ENCODE peak calls at places on chromosomes 2 and 18, in ten cellular contexts. W is HCT116, N is psoas muscle, A is IMR-90, H is hepatocyte, J is endothelial cell of umbilical vein, F is Panc1, G is A549, V is uterus, P is fibroblast of mammary gland. Z is an unnamed sample.

GRCh38 chr18:24319757-24320156 is 77.9 kb downstream of the OSBPL1A start:
- DNase-seq in W (no peak), N (no peak), A (no peak), H (no peak), J (peak), F (no peak), G (no peak), V (no peak), P (no peak), Z (no peak)

GRCh38 chr18:43539862-43540261 is 262.6 kb upstream of the SYT4 start:
- DNase-seq in W (no peak), N (no peak), A (no peak), H (no peak), J (no peak), F (no peak), G (no peak), V (no peak), P (peak), Z (no peak)

GRCh38 chr2:121469361-121469760 is 61.3 kb upstream of the RNU4ATAC start:
- DNase-seq in W (no peak), N (no peak), A (no peak), H (peak), J (no peak), F (no peak), G (no peak), V (no peak), P (no peak), Z (no peak)

GRCh38 chr2:16183345-16183744 is 243.0 kb downstream of the MYCN start:
- DNase-seq in W (no peak), N (no peak), A (no peak), H (no peak), J (no peak), F (no peak), G (no peak), V (no peak), P (no peak), Z (no peak)

GRCh38 chr18:24544141-24544498 is 83.7 kb downstream of the HRH4 start:
- DNase-seq in W (peak), N (no peak), A (peak), H (peak), J (peak), F (no peak), G (peak), V (no peak), P (peak), Z (no peak)

GRCh38 chr2:108217211-108217610 is 22.6 kb upstream of the SULT1C3 start:
- DNase-seq in W (no peak), N (no peak), A (peak), H (no peak), J (no peak), F (no peak), G (no peak), V (no peak), P (peak), Z (no peak)

GRCh38 chr2:60947056-60947455 is 65.7 kb downstream of the REL start:
- DNase-seq in W (no peak), N (no peak), A (no peak), H (no peak), J (peak), F (no peak), G (no peak), V (no peak), P (no peak), Z (no peak)

GRCh38 chr2:40348665-40349064 is 103.2 kb downstream of the SLC8A1 start:
- DNase-seq in W (no peak), N (no peak), A (peak), H (no peak), J (no peak), F (no peak), G (no peak), V (no peak), P (peak), Z (peak)

GRCh38 chr2:10079192-10079930 is 850 bp downstream of the CYS1 start:
- DNase-seq in W (no peak), N (peak), A (peak), H (peak), J (no peak), F (no peak), G (peak), V (peak), P (peak), Z (no peak)

GRCh38 chr2:16020389-16021008 is 80.1 kb downstream of the MYCN start:
- DNase-seq in W (no peak), N (no peak), A (no peak), H (no peak), J (no peak), F (no peak), G (no peak), V (no peak), P (no peak), Z (no peak)

GRCh38 chr2:9315280-9315847 is 108.0 kb downstream of the ITGB1BP1 start:
- DNase-seq in W (no peak), N (no peak), A (no peak), H (no peak), J (no peak), F (no peak), G (no peak), V (no peak), P (no peak), Z (peak)

GRCh38 chr2:231308631-231309414 is 86.7 kb upstream of the B3GNT7 start:
- DNase-seq in W (no peak), N (no peak), A (peak), H (peak), J (no peak), F (no peak), G (peak), V (no peak), P (peak), Z (peak)

GRCh38 chr2:137508739-137509384 is 455.4 kb upstream of the HNMT start:
- DNase-seq in W (no peak), N (no peak), A (no peak), H (no peak), J (no peak), F (no peak), G (no peak), V (no peak), P (no peak), Z (no peak)

GRCh38 chr2:10414591-10414990 is 33.5 kb downstream of the ODC1 start:
- DNase-seq in W (no peak), N (no peak), A (peak), H (no peak), J (no peak), F (no peak), G (no peak), V (no peak), P (no peak), Z (no peak)

GRCh38 chr2:160292225-160292624 is 92.2 kb upstream of the ITGB6 start:
- DNase-seq in W (no peak), N (no peak), A (peak), H (no peak), J (no peak), F (no peak), G (no peak), V (no peak), P (peak), Z (no peak)

GRCh38 chr2:70574618-70575017 is 21.0 kb upstream of the TGFA start:
- DNase-seq in W (no peak), N (no peak), A (no peak), H (no peak), J (no peak), F (no peak), G (no peak), V (no peak), P (no peak), Z (no peak)

GRCh38 chr2:197108758-197109157 is 182.3 kb upstream of the PGAP1 start:
- DNase-seq in W (no peak), N (peak), A (peak), H (no peak), J (no peak), F (no peak), G (peak), V (peak), P (peak), Z (no peak)

GRCh38 chr2:95530734-95531133 is 46.2 kb upstream of the TRIM43B start:
- DNase-seq in W (no peak), N (no peak), A (peak), H (no peak), J (peak), F (no peak), G (no peak), V (no peak), P (peak), Z (no peak)

GRCh38 chr2:190119948-190120347 is 57.4 kb upstream of the MSTN start:
- DNase-seq in W (no peak), N (no peak), A (no peak), H (no peak), J (peak), F (no peak), G (no peak), V (no peak), P (no peak), Z (no peak)

GRCh38 chr2:145595296-145595695 is 1075.4 kb upstream of the ZEB2 start:
- DNase-seq in W (no peak), N (no peak), A (no peak), H (no peak), J (no peak), F (no peak), G (no peak), V (no peak), P (peak), Z (peak)

GRCh38 chr2:26355038-26355995 is 8.7 kb upstream of the ADGRF3 start:
- DNase-seq in W (peak), N (no peak), A (peak), H (peak), J (no peak), F (no peak), G (peak), V (no peak), P (peak), Z (peak)

GRCh38 chr2:110860620-110861019 is 128.2 kb downstream of the ACOXL start:
- DNase-seq in W (no peak), N (no peak), A (no peak), H (no peak), J (no peak), F (no peak), G (no peak), V (no peak), P (no peak), Z (no peak)

GRCh38 chr2:237726401-237726830 is 72.2 kb upstream of the RBM44 start:
- DNase-seq in W (no peak), N (no peak), A (peak), H (no peak), J (peak), F (no peak), G (no peak), V (no peak), P (peak), Z (no peak)

GRCh38 chr2:207121784-207122183 is 44.0 kb downstream of the KLF7 start:
- DNase-seq in W (peak), N (peak), A (peak), H (no peak), J (peak), F (no peak), G (no peak), V (no peak), P (peak), Z (no peak)

GRCh38 chr2:241745276-241745675 is 10.8 kb downstream of the D2HGDH start:
- DNase-seq in W (no peak), N (no peak), A (no peak), H (no peak), J (no peak), F (no peak), G (no peak), V (no peak), P (no peak), Z (no peak)

GRCh38 chr2:95264626-95265025 is 9.6 kb upstream of the PROM2 start:
- DNase-seq in W (no peak), N (no peak), A (no peak), H (no peak), J (no peak), F (no peak), G (no peak), V (no peak), P (no peak), Z (no peak)

GRCh38 chr18:78984941-78985784 is 5.5 kb downstream of the SALL3 start:
- DNase-seq in W (no peak), N (no peak), A (no peak), H (no peak), J (no peak), F (peak), G (peak), V (no peak), P (peak), Z (no peak)

GRCh38 chr2:47767880-47768609 is 14.9 kb upstream of the MSH6 start:
- DNase-seq in W (peak), N (peak), A (peak), H (peak), J (peak), F (no peak), G (peak), V (peak), P (peak), Z (no peak)

GRCh38 chr18:38790303-38790702 is 1224.7 kb upstream of the CELF4 start:
- DNase-seq in W (no peak), N (no peak), A (no peak), H (no peak), J (no peak), F (no peak), G (peak), V (no peak), P (no peak), Z (no peak)
- TF ChIP-seq CTCF in W (peak), N (no peak), A (no peak), H (no peak), J (no peak), F (no peak), G (no peak), V (no peak), P (no peak), Z (peak)

GRCh38 chr18:72104851-72105250 is 439.3 kb downstream of the CBLN2 start:
- DNase-seq in W (no peak), N (no peak), A (no peak), H (no peak), J (no peak), F (no peak), G (no peak), V (no peak), P (peak), Z (no peak)

GRCh38 chr18:72100465-72100864 is 443.7 kb downstream of the CBLN2 start:
- DNase-seq in W (no peak), N (no peak), A (no peak), H (no peak), J (no peak), F (no peak), G (no peak), V (no peak), P (no peak), Z (no peak)
- H3K4me3 ChIP-seq in W (no peak), N (no peak), A (no peak), H (no peak), J (no peak), F (no peak), G (no peak), V (no peak), P (no peak), Z (no peak)

GRCh38 chr2:226351711-226352110 is 447.9 kb downstream of the IRS1 start:
- DNase-seq in W (no peak), N (no peak), A (no peak), H (no peak), J (no peak), F (no peak), G (no peak), V (no peak), P (no peak), Z (no peak)
- TF ChIP-seq CTCF in W (no peak), N (no peak), A (no peak), H (no peak), J (no peak), F (no peak), G (no peak), V (no peak), P (no peak), Z (no peak)

GRCh38 chr2:8229546-8229986 is 452.3 kb upstream of the ID2 start:
- DNase-seq in W (peak), N (peak), A (peak), H (peak), J (no peak), F (no peak), G (peak), V (peak), P (peak), Z (peak)
- H3K4me3 ChIP-seq in W (no peak), N (no peak), A (no peak), H (no peak), J (no peak), F (no peak), G (no peak), V (no peak), P (no peak), Z (no peak)

Z was measured in kidney epithelial cell.